ENCODE peak calls at places on chromosomes 16 and 17, in seven cellular contexts. S is AG09319; Y is activated naive CD4-positive, alpha-beta T cell treated with anti-CD3 and anti-CD28 coated beads for 36 hours; U is BE2C; G is H9; R is amniotic stem cell; L is SK-N-MC. K is an unnamed sample.

GRCh38 chr17:1627219-1627986 is 1.2 kb downstream of the SLC43A2 start:
- DNase-seq in S (no peak), R (no peak), G (peak; percentile 60), Y (no peak), L (no peak), U (peak; percentile 26), K (peak; percentile 34)

GRCh38 chr17:82839617-82840292 is at the start of gene ZNF750:
- DNase-seq in L (no peak), Y (no peak), G (no peak), R (no peak), U (no peak), S (no peak), K (peak; percentile 77)

GRCh38 chr17:21001813-21002221 is 41.0 kb downstream of the USP22 start:
- DNase-seq in R (no peak), G (no peak), S (no peak), L (no peak), U (no peak), Y (no peak), K (no peak)

GRCh38 chr16:69187387-69187890 is 475 bp downstream of the SNTB2 start:
- DNase-seq in Y (peak; percentile 55), U (peak; percentile 71), L (no peak), G (peak; percentile 56), S (no peak), R (no peak), K (peak; percentile 60)

GRCh38 chr17:39634384-39634871 is 2.5 kb upstream of the STARD3 start:
- DNase-seq in Y (no peak), S (no peak), G (no peak), L (no peak), R (no peak), U (no peak), K (no peak)

GRCh38 chr16:11253995-11254912 is 1.8 kb downstream of the SOCS1 start:
- DNase-seq in Y (peak; percentile 37), U (no peak), S (no peak), R (no peak), G (no peak), L (no peak), K (no peak)

GRCh38 chr17:82648761-82649474 is 674 bp upstream of the WDR45B start:
- DNase-seq in R (no peak), S (no peak), Y (no peak), U (peak; percentile 73), L (no peak), G (peak; percentile 77), K (peak; percentile 52)

GRCh38 chr16:21301168-21301894 is 23.2 kb upstream of the CRYM start:
- DNase-seq in L (no peak), U (peak; percentile 75), Y (peak; percentile 65), S (no peak), G (peak; percentile 86), R (peak; percentile 48), K (peak; percentile 88)

GRCh38 chr17:66448008-66448644 is 145.7 kb downstream of the PRKCA start:
- DNase-seq in U (no peak), R (no peak), G (no peak), S (no peak), L (no peak), Y (no peak), K (no peak)

GRCh38 chr17:36778458-36778857 is 158.8 kb upstream of the LHX1 start:
- DNase-seq in L (no peak), Y (no peak), R (no peak), U (peak; percentile 31), S (no peak), G (no peak), K (peak; percentile 59)

GRCh38 chr17:2214047-2214717 is 89.4 kb downstream of the SMG6 start:
- DNase-seq in R (peak; percentile 42), U (no peak), Y (peak; percentile 64), G (no peak), S (no peak), L (no peak), K (no peak)

GRCh38 chr16:67345401-67345800 is 18.8 kb downstream of the LRRC36 start:
- DNase-seq in S (no peak), U (no peak), L (no peak), Y (no peak), G (no peak), R (no peak), K (no peak)

GRCh38 chr17:8020251-8020650 is 17.8 kb downstream of the GUCY2D start:
- DNase-seq in S (no peak), Y (no peak), R (no peak), U (no peak), L (no peak), G (no peak), K (no peak)

GRCh38 chr16:81237282-81237681 is 1.2 kb upstream of the BCO1 start:
- DNase-seq in L (no peak), S (no peak), U (no peak), G (no peak), R (no peak), Y (no peak), K (peak; percentile 17)

GRCh38 chr16:82631701-82632685 is 5.2 kb downstream of the CDH13 start:
- DNase-seq in S (no peak), R (no peak), U (no peak), Y (peak; percentile 18), G (peak; percentile 50), L (no peak), K (no peak)

GRCh38 chr17:16925461-16926060 is 46.4 kb downstream of the TNFRSF13B start:
- DNase-seq in Y (no peak), L (no peak), S (no peak), G (no peak), U (no peak), R (no peak), K (no peak)

GRCh38 chr17:21201302-21201602 is 12.7 kb downstream of the TMEM11 start:
- DNase-seq in U (peak; percentile 61), Y (no peak), G (no peak), L (no peak), R (no peak), S (peak; percentile 12), K (no peak)

GRCh38 chr17:45948881-45949624 is 50.0 kb upstream of the STH start:
- DNase-seq in L (no peak), U (peak; percentile 82), Y (peak; percentile 73), R (peak; percentile 26), S (peak; percentile 12), G (peak; percentile 88), K (peak; percentile 72)

GRCh38 chr17:60744355-60744958 is 66.8 kb downstream of the BCAS3 start:
- DNase-seq in L (no peak), R (no peak), S (no peak), G (no peak), Y (no peak), U (no peak), K (no peak)

GRCh38 chr17:7632492-7632894 is 2.6 kb downstream of the SHBG start:
- DNase-seq in L (no peak), Y (peak; percentile 60), U (peak; percentile 18), S (peak; percentile 24), R (no peak), G (peak; percentile 82), K (peak; percentile 15)

GRCh38 chr17:75983501-75984181 is 4.6 kb downstream of the TEN1 start:
- DNase-seq in U (no peak), Y (no peak), L (no peak), G (peak; percentile 90), R (no peak), S (no peak), K (no peak)

GRCh38 chr17:27956601-27957445 is 63.7 kb upstream of the LYRM9 start:
- DNase-seq in L (no peak), R (no peak), U (peak; percentile 3), G (no peak), S (no peak), Y (no peak), K (no peak)

GRCh38 chr17:68441064-68441770 is 16.1 kb downstream of the WIPI1 start:
- DNase-seq in G (no peak), L (no peak), S (no peak), U (peak; percentile 20), R (no peak), Y (no peak), K (no peak)

GRCh38 chr17:45949755-45950320 is 49.2 kb upstream of the STH start:
- DNase-seq in Y (no peak), G (no peak), R (no peak), U (no peak), S (no peak), L (no peak), K (no peak)

GRCh38 chr17:38601539-38602351 is 4.0 kb downstream of the SRCIN1 start:
- DNase-seq in L (no peak), Y (no peak), G (peak; percentile 85), R (no peak), S (no peak), U (peak; percentile 72), K (no peak)

GRCh38 chr17:44996304-44996703 is 28.2 kb upstream of the C1QL1 start:
- DNase-seq in R (no peak), S (no peak), L (no peak), Y (no peak), G (no peak), U (no peak), K (no peak)

GRCh38 chr17:79374087-79374486 is 236.8 kb downstream of the RBFOX3 start:
- DNase-seq in Y (no peak), L (no peak), R (no peak), S (no peak), G (no peak), U (no peak), K (no peak)

GRCh38 chr16:11131706-11132105 is 124.3 kb downstream of the SOCS1 start:
- DNase-seq in Y (no peak), U (no peak), L (no peak), R (no peak), S (no peak), G (peak; percentile 25), K (peak; percentile 92)

GRCh38 chr17:76419576-76420245 is 33.2 kb downstream of the UBE2O start:
- DNase-seq in G (no peak), R (no peak), Y (no peak), L (no peak), U (no peak), S (no peak), K (peak; percentile 54)

GRCh38 chr17:44331249-44331760 is 6.7 kb upstream of the SLC25A39 start:
- DNase-seq in Y (peak; percentile 87), R (peak; percentile 38), S (no peak), U (peak; percentile 81), G (peak; percentile 85), L (no peak), K (peak; percentile 75)

GRCh38 chr17:46851029-46851741 is at the start of gene WNT9B:
- DNase-seq in G (peak; percentile 93), R (no peak), Y (peak; percentile 27), L (no peak), U (peak; percentile 53), S (no peak), K (peak; percentile 54)

GRCh38 chr16:11621920-11622651 is 35.4 kb upstream of the LITAF start:
- DNase-seq in U (no peak), G (no peak), S (no peak), R (no peak), L (no peak), Y (peak; percentile 43), K (no peak)

GRCh38 chr17:47819475-47819874 is 2.1 kb downstream of the OSBPL7 start:
- DNase-seq in Y (no peak), R (no peak), L (no peak), G (no peak), U (no peak), S (no peak), K (no peak)

K was measured in thyroid gland.